ENCODE peak calls at places on chromosomes 7 and 10, in eight cellular contexts. Y is stimulated activated naive CD8-positive, alpha-beta T cell treated with anti-CD3 and anti-CD28 coated beads, Interleukin-15, Interleukin-2, amounts not matched to agents 100 U/mL and 50 U/mL, for 24 hours; U is colonic mucosa; C is NCI-H1417; T is A549; G is COR-L47; P is ELF-1; A is effector CD8-positive, alpha-beta T cell. R is an unnamed sample.

GRCh38 chr10:47447209-47447608 is 36.7 kb downstream of the ANXA8 start:
- DNase-seq in Y (no peak), U (no peak), C (no peak), T (no peak), G (no peak), P (no peak), A (no peak), R (no peak)

GRCh38 chr7:74101061-74101681 is 17.6 kb downstream of the LIMK1 start:
- DNase-seq in Y (no peak), U (peak; percentile 29), C (peak; percentile 60), T (no peak), G (no peak), P (no peak), A (no peak), R (no peak)

GRCh38 chr10:77104459-77104980 is 533.1 kb downstream of the KCNMA1 start:
- DNase-seq in Y (no peak), U (no peak), C (no peak), T (no peak), G (no peak), P (no peak), A (no peak), R (no peak)

GRCh38 chr10:96857613-96858012 is 25.5 kb downstream of the LCOR start:
- DNase-seq in Y (no peak), U (no peak), C (no peak), T (no peak), G (no peak), P (no peak), A (no peak), R (no peak)

GRCh38 chr7:157497744-157498541 is 161.1 kb downstream of the DNAJB6 start:
- DNase-seq in Y (no peak), U (no peak), C (no peak), T (no peak), G (no peak), P (no peak), A (no peak), R (no peak)

GRCh38 chr7:264541-265191 is 25.3 kb upstream of the FOXL3 start:
- DNase-seq in Y (no peak), U (peak; percentile 85), C (no peak), T (no peak), G (peak; percentile 30), P (no peak), A (no peak), R (peak; percentile 47)

GRCh38 chr10:125231116-125231812 is 70.9 kb upstream of the CTBP2 start:
- DNase-seq in Y (no peak), U (no peak), C (no peak), T (peak; percentile 99), G (no peak), P (peak; percentile 96), A (no peak), R (no peak)

GRCh38 chr10:62728479-62728878 is 76.0 kb upstream of the ADO start:
- DNase-seq in Y (no peak), U (no peak), C (no peak), T (no peak), G (no peak), P (no peak), A (no peak), R (no peak)

GRCh38 chr7:123675092-123675473 is 19.4 kb downstream of the LMOD2 start:
- DNase-seq in Y (no peak), U (no peak), C (no peak), T (no peak), G (no peak), P (no peak), A (no peak), R (no peak)

GRCh38 chr7:55163733-55164132 is 144.9 kb downstream of the EGFR start:
- DNase-seq in Y (no peak), U (no peak), C (no peak), T (no peak), G (no peak), P (no peak), A (no peak), R (no peak)

GRCh38 chr7:1106063-1106782 is 18.3 kb downstream of the GPER1 start:
- DNase-seq in Y (no peak), U (no peak), C (no peak), T (no peak), G (no peak), P (no peak), A (no peak), R (no peak)

GRCh38 chr10:111209666-111210065 is 132.8 kb downstream of the ADRA2A start:
- DNase-seq in Y (no peak), U (no peak), C (no peak), T (no peak), G (no peak), P (no peak), A (no peak), R (no peak)

GRCh38 chr10:29158066-29158465 is 130.8 kb upstream of the LYZL1 start:
- DNase-seq in Y (no peak), U (no peak), C (no peak), T (no peak), G (no peak), P (no peak), A (no peak), R (no peak)

GRCh38 chr7:120226188-120226587 is 46.8 kb upstream of the KCND2 start:
- DNase-seq in Y (no peak), U (no peak), C (no peak), T (no peak), G (no peak), P (no peak), A (no peak), R (no peak)

GRCh38 chr10:21257919-21258318 is 267.6 kb downstream of the SKIDA1 start:
- DNase-seq in Y (no peak), U (no peak), C (no peak), T (no peak), G (no peak), P (no peak), A (no peak), R (no peak)

GRCh38 chr10:10860455-10860976 is 157.2 kb upstream of the CELF2 start:
- DNase-seq in Y (no peak), U (no peak), C (no peak), T (no peak), G (no peak), P (no peak), A (no peak), R (no peak)

GRCh38 chr10:60042262-60042661 is 135.9 kb upstream of the CCDC6 start:
- DNase-seq in Y (no peak), U (no peak), C (peak; percentile 11), T (no peak), G (peak; percentile 66), P (no peak), A (no peak), R (no peak)

GRCh38 chr7:99860281-99861127 is 16.3 kb downstream of the OR2AE1 start:
- DNase-seq in Y (no peak), U (no peak), C (no peak), T (no peak), G (no peak), P (peak; percentile 15), A (no peak), R (peak; percentile 64)

GRCh38 chr7:26091933-26092332 is 60.1 kb upstream of the NFE2L3 start:
- DNase-seq in Y (no peak), U (no peak), C (no peak), T (peak; percentile 39), G (no peak), P (peak; percentile 74), A (no peak), R (no peak)

GRCh38 chr7:28407643-28408042 is 4.7 kb upstream of the CREB5 start:
- DNase-seq in Y (no peak), U (peak; percentile 28), C (no peak), T (peak; percentile 34), G (no peak), P (no peak), A (no peak), R (no peak)

GRCh38 chr10:33791295-33791694 is 456.8 kb upstream of the NRP1 start:
- DNase-seq in Y (no peak), U (no peak), C (no peak), T (no peak), G (no peak), P (no peak), A (no peak), R (no peak)

GRCh38 chr7:123918309-123918708 is 6.7 kb upstream of the SPAM1 start:
- DNase-seq in Y (no peak), U (no peak), C (no peak), T (no peak), G (no peak), P (no peak), A (no peak), R (no peak)

GRCh38 chr10:64515975-64516699 is 994.9 kb downstream of the REEP3 start:
- DNase-seq in Y (no peak), U (no peak), C (no peak), T (no peak), G (no peak), P (no peak), A (no peak), R (no peak)

GRCh38 chr10:30671011-30671616 is 41.6 kb upstream of the LYZL2 start:
- DNase-seq in Y (peak; percentile 33), U (peak; percentile 48), C (peak; percentile 49), T (peak; percentile 33), G (peak; percentile 4), P (peak; percentile 69), A (no peak), R (no peak)

GRCh38 chr10:125001313-125002043 is 59.6 kb downstream of the ZRANB1 start:
- DNase-seq in Y (no peak), U (no peak), C (no peak), T (no peak), G (no peak), P (no peak), A (no peak), R (no peak)

GRCh38 chr7:69739182-69739581 is 140.9 kb downstream of the AUTS2 start:
- DNase-seq in Y (peak; percentile 33), U (no peak), C (no peak), T (no peak), G (no peak), P (no peak), A (no peak), R (no peak)

GRCh38 chr7:123472751-123473150 is 61.6 kb downstream of the IQUB start:
- DNase-seq in Y (no peak), U (no peak), C (no peak), T (no peak), G (no peak), P (no peak), A (no peak), R (no peak)

GRCh38 chr10:12184165-12184564 is 11.5 kb downstream of the NUDT5 start:
- DNase-seq in Y (no peak), U (no peak), C (no peak), T (no peak), G (no peak), P (no peak), A (no peak), R (no peak)

GRCh38 chr10:76946268-76946667 is 691.3 kb downstream of the KCNMA1 start:
- DNase-seq in Y (no peak), U (no peak), C (no peak), T (no peak), G (no peak), P (no peak), A (no peak), R (no peak)

GRCh38 chr10:70324341-70324861 is 40.6 kb upstream of the NPFFR1 start:
- DNase-seq in Y (peak; percentile 40), U (no peak), C (no peak), T (no peak), G (no peak), P (peak; percentile 56), A (no peak), R (no peak)

GRCh38 chr10:102565793-102566192 is 62.0 kb downstream of the SUFU start:
- DNase-seq in Y (no peak), U (no peak), C (no peak), T (no peak), G (no peak), P (peak; percentile 91), A (no peak), R (no peak)

R was measured in prostate gland.